ENCODE peak calls at places on chromosomes 12 and 14, in six cellular contexts. O is lower leg skin, X is fibroblast of lung, E is fibroblast of the aortic adventitia, D is HFF-Myc, M is mucosa of descending colon. Z is an unnamed sample.

GRCh38 chr14:92511472-92512247 is 1.9 kb upstream of the RIN3 start:
- DNase-seq in O (no peak), X (peak; percentile 95), E (peak; percentile 92), D (peak; percentile 87), M (peak; percentile 43), Z (peak; percentile 92)

GRCh38 chr14:70779667-70780066 is 29.6 kb downstream of the MAP3K9 start:
- DNase-seq in O (peak; percentile 25), X (no peak), E (no peak), D (no peak), M (no peak), Z (no peak)

GRCh38 chr14:90522585-90523191 is 125.9 kb downstream of the CALM1 start:
- DNase-seq in O (no peak), X (no peak), E (peak; percentile 22), D (no peak), M (peak; percentile 62), Z (no peak)

GRCh38 chr14:47366006-47366405 is 309.4 kb downstream of the MDGA2 start:
- DNase-seq in O (no peak), X (no peak), E (no peak), D (no peak), M (no peak), Z (no peak)

GRCh38 chr14:55348766-55349453 is 62.7 kb downstream of the ATG14 start:
- DNase-seq in O (no peak), X (no peak), E (no peak), D (no peak), M (no peak), Z (no peak)

GRCh38 chr14:100193417-100194357 is 34.2 kb upstream of the DEGS2 start:
- DNase-seq in O (no peak), X (no peak), E (no peak), D (no peak), M (peak; percentile 45), Z (no peak)

GRCh38 chr14:49944501-49944900 is 51.6 kb downstream of the ARF6 start:
- DNase-seq in O (no peak), X (no peak), E (no peak), D (no peak), M (no peak), Z (no peak)

GRCh38 chr12:58919271-58920101 is 818 bp downstream of the LRIG3 start:
- DNase-seq in O (peak; percentile 90), X (peak; percentile 59), E (peak; percentile 67), D (no peak), M (peak; percentile 67), Z (peak; percentile 52)

GRCh38 chr12:30108666-30109065 is 324.9 kb upstream of the TMTC1 start:
- DNase-seq in O (no peak), X (no peak), E (no peak), D (no peak), M (no peak), Z (no peak)

GRCh38 chr12:108302471-108303311 is 36.4 kb downstream of the CMKLR1 start:
- DNase-seq in O (peak; percentile 97), X (peak; percentile 21), E (peak; percentile 27), D (peak; percentile 25), M (peak; percentile 53), Z (no peak)

GRCh38 chr12:56678852-56679251 is 9.2 kb downstream of the PTGES3 start:
- DNase-seq in O (peak; percentile 12), X (no peak), E (no peak), D (no peak), M (no peak), Z (no peak)

GRCh38 chr14:64549016-64549415 is 745 bp upstream of the PPP1R36 start:
- DNase-seq in O (no peak), X (no peak), E (peak; percentile 39), D (no peak), M (no peak), Z (no peak)

GRCh38 chr12:70364695-70365397 is 1.2 kb upstream of the KCNMB4 start:
- DNase-seq in O (no peak), X (no peak), E (no peak), D (no peak), M (no peak), Z (no peak)

GRCh38 chr12:18275974-18276373 is 14.7 kb downstream of the PIK3C2G start:
- DNase-seq in O (no peak), X (no peak), E (no peak), D (no peak), M (no peak), Z (peak; percentile 10)

GRCh38 chr12:118344829-118345228 is 27.9 kb downstream of the TAOK3 start:
- DNase-seq in O (no peak), X (no peak), E (no peak), D (no peak), M (no peak), Z (no peak)

GRCh38 chr12:14982562-14982961 is 9.7 kb downstream of the PDE6H start:
- DNase-seq in O (no peak), X (peak; percentile 6), E (peak; percentile 36), D (no peak), M (no peak), Z (no peak)

GRCh38 chr14:105500036-105500725 is 9.1 kb downstream of the TEDC1 start:
- DNase-seq in O (no peak), X (no peak), E (no peak), D (no peak), M (peak; percentile 19), Z (no peak)

GRCh38 chr12:105622220-105622619 is 291.7 kb downstream of the C12orf75 start:
- DNase-seq in O (no peak), X (no peak), E (no peak), D (no peak), M (no peak), Z (no peak)

GRCh38 chr12:66103011-66103913 is 27.3 kb downstream of the LLPH start:
- DNase-seq in O (no peak), X (no peak), E (no peak), D (no peak), M (no peak), Z (no peak)

GRCh38 chr12:107221909-107222308 is 128.6 kb upstream of the CRY1 start:
- DNase-seq in O (no peak), X (no peak), E (no peak), D (no peak), M (no peak), Z (no peak)

GRCh38 chr12:107228076-107228475 is 134.7 kb upstream of the CRY1 start:
- DNase-seq in O (no peak), X (no peak), E (no peak), D (no peak), M (no peak), Z (no peak)

GRCh38 chr12:107219301-107219700 is 126.0 kb upstream of the CRY1 start:
- DNase-seq in O (no peak), X (no peak), E (no peak), D (no peak), M (no peak), Z (no peak)

GRCh38 chr12:107225626-107226025 is 132.3 kb upstream of the CRY1 start:
- DNase-seq in O (no peak), X (peak; percentile 14), E (peak; percentile 44), D (no peak), M (no peak), Z (peak; percentile 47)

DNA sequence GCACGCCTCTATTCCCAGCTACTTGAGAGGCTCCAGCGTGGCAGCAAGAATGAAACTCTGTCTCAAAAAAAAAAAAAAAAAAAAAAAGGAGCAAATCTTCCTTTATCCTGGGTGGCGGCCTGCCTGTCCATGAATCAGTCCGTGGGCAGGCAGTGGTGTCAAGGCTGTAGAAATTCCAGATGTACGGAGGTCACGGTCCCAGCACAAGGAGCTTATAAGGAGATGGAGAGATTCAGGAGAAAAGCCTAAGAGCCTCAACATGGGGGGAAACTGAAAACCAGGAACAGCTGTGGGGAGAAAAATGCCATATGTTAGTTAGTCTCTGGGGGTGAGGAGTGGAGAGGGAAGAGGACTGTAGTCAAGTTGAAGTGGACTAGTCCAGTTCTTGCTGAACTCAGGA is 130.5 kb upstream of the CRY1 start:
- DNase-seq in O (no peak), X (no peak), E (no peak), D (no peak), M (no peak), Z (peak; percentile 72)
- TF ChIP-seq CTCF in O (no peak), X (no peak), E (no peak), D (no peak), M (no peak), Z (no peak)

DNA sequence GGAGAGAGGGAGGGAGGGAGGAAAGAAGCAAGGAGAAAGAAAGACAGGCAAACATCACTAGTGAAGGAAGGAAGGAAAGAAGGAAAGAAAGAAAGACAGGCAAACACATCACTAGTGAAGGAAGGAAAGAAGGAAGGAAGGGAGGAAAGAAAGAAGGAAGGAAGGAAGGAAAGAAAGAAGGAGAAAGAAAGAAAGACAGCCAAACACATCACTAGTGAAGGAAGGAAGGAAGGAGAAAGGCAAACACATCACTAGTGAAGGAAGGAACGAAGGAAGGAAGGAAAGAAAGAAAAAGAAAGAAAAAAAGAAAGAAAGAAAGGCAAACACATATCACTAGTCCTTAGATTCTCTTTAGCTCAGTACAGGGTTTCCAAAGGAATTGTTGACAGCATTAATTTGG is 5.3 kb downstream of the FZD10 start:
- DNase-seq in O (no peak), X (no peak), E (no peak), D (no peak), M (no peak), Z (no peak)
- H3K4me3 ChIP-seq in O (no peak overlapping the region), X (no peak overlapping the region), E (no peak overlapping the region), D (no peak overlapping the region), M (no peak overlapping the region), Z (no peak overlapping the region)

DNA sequence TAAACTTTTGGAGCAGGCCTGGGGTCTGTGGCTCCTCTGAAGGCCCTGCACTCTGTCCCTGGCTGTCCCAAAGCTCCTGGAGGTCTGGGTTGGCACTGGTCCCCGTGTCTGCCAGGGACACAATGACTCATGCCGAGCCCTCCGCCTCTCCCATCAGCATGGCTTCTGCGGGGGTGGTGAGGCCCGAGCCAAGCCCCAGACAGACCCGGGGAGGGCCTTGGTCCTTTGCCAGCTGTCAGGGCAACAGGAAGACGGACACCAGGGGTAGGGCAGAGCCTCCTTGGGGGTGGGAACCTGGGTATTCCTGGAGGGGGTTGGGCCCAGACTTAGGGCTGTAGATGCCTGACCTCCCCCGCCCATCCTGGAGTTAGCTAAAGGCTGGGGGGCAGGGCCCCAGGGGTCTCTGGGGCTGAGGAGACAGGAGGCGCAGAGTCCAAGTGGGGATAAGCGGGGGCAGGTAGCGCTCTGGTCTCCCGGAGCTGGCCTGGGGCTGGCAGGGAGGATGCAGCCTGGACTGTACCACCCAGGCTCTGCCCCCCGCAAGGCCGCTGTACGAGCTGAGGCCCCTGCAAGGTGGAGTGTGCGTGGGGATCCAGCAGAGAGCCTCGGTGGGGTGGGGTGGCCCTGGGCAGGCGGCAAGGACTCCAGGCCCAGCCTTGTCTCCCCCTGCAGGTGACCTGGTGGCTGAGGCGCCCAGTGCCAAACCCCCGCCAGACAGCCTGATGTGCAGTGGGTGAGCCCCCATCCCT is 16.4 kb upstream of the PUS1 start:
- DNase-seq in O (no peak), X (peak; percentile 75), E (peak; percentile 76), D (peak; percentile 72), M (no peak), Z (peak; percentile 83)
- TF ChIP-seq CTCF in O (no peak), X (no peak), E (no peak), D (no peak), M (no peak), Z (no peak)

GRCh38 chr12:114408881-114409795 is 3.2 kb upstream of the TBX5 start:
- DNase-seq in O (peak; percentile 87), X (peak; percentile 87), E (peak; percentile 7), D (no peak), M (no peak), Z (peak; percentile 83)
- H3K4me3 ChIP-seq in O (peak overlapping the region; percentile 25), X (peak overlapping the region; percentile 76), E (peak overlapping the region; percentile 47), D (peak overlapping the region; percentile 88), M (no peak overlapping the region), Z (peak overlapping the region; percentile 75)

GRCh38 chr12:31323466-31324115 is 2.4 kb downstream of the SINHCAF start:
- DNase-seq in O (peak; percentile 87), X (peak; percentile 21), E (no peak), D (no peak), M (no peak), Z (no peak)
- TF ChIP-seq CTCF in O (no peak), X (no peak), E (no peak), D (no peak), M (no peak), Z (no peak)